ENCODE peak calls at places on chromosomes 2 and 18, in seven cellular contexts. C, U, O, V, H, B and K are unnamed samples.

GRCh38 chr2:241797441-241798080 is 11.4 kb upstream of the NEU4 start:
- DNase-seq in C (no peak), U (no peak), O (no peak), V (no peak), H (no peak), B (peak), K (no peak)

GRCh38 chr2:120470041-120470716 is 124.2 kb downstream of the INHBB start:
- DNase-seq in C (peak), U (peak), O (no peak), V (no peak), H (peak), B (peak), K (no peak)

GRCh38 chr18:26134110-26134509 is 441 bp downstream of the PSMA8 start:
- DNase-seq in C (no peak), U (no peak), O (no peak), V (no peak), H (no peak), B (no peak), K (peak)

GRCh38 chr2:68709421-68709911 is 25.1 kb upstream of the ARHGAP25 start:
- DNase-seq in C (peak), U (no peak), O (peak), V (peak), H (no peak), B (no peak), K (peak)

GRCh38 chr18:3852321-3852720 is 402.3 kb downstream of the TGIF1 start:
- DNase-seq in C (no peak), U (no peak), O (peak), V (no peak), H (no peak), B (no peak), K (no peak)

GRCh38 chr18:13603304-13604019 is 122.9 kb downstream of the FAM210A start:
- DNase-seq in C (no peak), U (no peak), O (no peak), V (no peak), H (peak), B (no peak), K (no peak)

GRCh38 chr18:29853126-29853525 is 1189.4 kb downstream of the DSC3 start:
- DNase-seq in C (no peak), U (no peak), O (no peak), V (no peak), H (no peak), B (no peak), K (no peak)

GRCh38 chr2:218631837-218632236 is 24.1 kb downstream of the PLCD4 start:
- DNase-seq in C (no peak), U (no peak), O (no peak), V (no peak), H (no peak), B (no peak), K (no peak)

GRCh38 chr18:9792565-9793226 is 84.6 kb downstream of the RAB31 start:
- DNase-seq in C (no peak), U (no peak), O (peak), V (peak), H (no peak), B (no peak), K (peak)

GRCh38 chr2:95050385-95051300 is 25.1 kb downstream of the MAL start:
- DNase-seq in C (no peak), U (peak), O (no peak), V (peak), H (no peak), B (no peak), K (no peak)

GRCh38 chr2:177598321-177598922 is 205.8 kb downstream of the AGPS start:
- DNase-seq in C (peak), U (no peak), O (no peak), V (no peak), H (no peak), B (peak), K (no peak)

GRCh38 chr2:196876364-196876763 is 50.1 kb downstream of the PGAP1 start:
- DNase-seq in C (no peak), U (no peak), O (no peak), V (no peak), H (no peak), B (no peak), K (no peak)

GRCh38 chr2:187138240-187138639 is 289.3 kb upstream of the ZSWIM2 start:
- DNase-seq in C (peak), U (no peak), O (peak), V (peak), H (no peak), B (no peak), K (no peak)

GRCh38 chr2:181857471-181857870 is 34.1 kb upstream of the ITPRID2 start:
- DNase-seq in C (no peak), U (no peak), O (no peak), V (no peak), H (no peak), B (no peak), K (no peak)

GRCh38 chr18:68418881-68419280 is 296.0 kb downstream of the TMX3 start:
- DNase-seq in C (no peak), U (no peak), O (no peak), V (no peak), H (no peak), B (no peak), K (no peak)

GRCh38 chr2:129876576-129876975 is 102.9 kb upstream of the RAB6C start:
- DNase-seq in C (no peak), U (no peak), O (peak), V (no peak), H (peak), B (no peak), K (no peak)

GRCh38 chr18:75130591-75131274 is 78.2 kb downstream of the PTGR3 start:
- DNase-seq in C (no peak), U (no peak), O (no peak), V (no peak), H (no peak), B (no peak), K (no peak)

GRCh38 chr2:15460112-15460620 is 101.0 kb downstream of the NBAS start:
- DNase-seq in C (no peak), U (no peak), O (no peak), V (no peak), H (no peak), B (no peak), K (no peak)

GRCh38 chr2:141591787-141592186 is 539.0 kb downstream of the LRP1B start:
- DNase-seq in C (no peak), U (no peak), O (no peak), V (no peak), H (no peak), B (no peak), K (no peak)

GRCh38 chr2:40243581-40243980 is 208.3 kb downstream of the SLC8A1 start:
- DNase-seq in C (peak), U (no peak), O (no peak), V (no peak), H (no peak), B (no peak), K (no peak)

GRCh38 chr2:121999273-121999672 is 243.8 kb downstream of the TSN start:
- DNase-seq in C (peak), U (no peak), O (no peak), V (no peak), H (no peak), B (no peak), K (no peak)

GRCh38 chr2:102703748-102704147 is 58.1 kb upstream of the TMEM182 start:
- DNase-seq in C (peak), U (no peak), O (peak), V (peak), H (no peak), B (no peak), K (peak)
- TF ChIP-seq CTCF in C (peak), U (peak), O (peak), V (peak), H (no peak), B (no peak), K (peak)

DNA sequence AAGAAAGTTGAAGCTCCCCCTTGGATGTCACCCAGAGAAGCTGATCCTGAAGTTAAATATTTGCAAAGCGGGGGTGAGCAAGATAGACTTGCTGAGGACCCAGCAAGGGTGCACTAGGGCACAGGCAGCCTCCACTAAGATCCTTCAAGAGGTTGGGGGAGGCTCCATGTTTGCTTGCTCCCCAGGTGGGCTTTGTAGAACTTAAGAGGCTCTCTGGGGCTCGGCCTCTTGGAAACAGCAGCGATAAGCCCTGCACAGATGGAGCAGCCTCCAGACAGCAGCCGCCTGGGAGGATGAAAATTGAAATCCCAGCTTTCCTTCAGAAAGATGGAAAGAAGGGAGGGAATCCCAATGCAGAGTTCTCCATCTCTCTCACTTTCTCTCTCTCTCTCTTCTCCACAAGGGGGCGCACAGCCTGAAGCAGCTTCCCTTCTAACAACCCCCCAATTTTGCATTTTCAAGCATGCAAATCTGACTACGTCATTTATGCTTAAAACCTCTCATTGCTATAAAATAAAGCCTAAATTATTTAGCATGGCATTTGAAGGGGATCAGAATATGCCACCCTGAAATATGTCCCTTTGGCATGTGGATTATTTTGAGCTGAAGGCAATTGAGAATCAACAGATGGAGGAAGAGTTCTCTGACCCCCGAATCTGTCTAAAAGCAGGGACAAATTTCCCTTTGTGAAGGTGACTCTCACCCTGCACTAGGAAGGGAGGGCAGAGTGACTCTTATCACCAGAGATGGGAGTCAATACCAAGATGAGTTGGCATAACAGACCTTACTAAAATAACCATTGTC is 185.7 kb upstream of the KLHL29 start:
- DNase-seq in C (peak), U (no peak), O (peak), V (peak), H (no peak), B (no peak), K (peak)
- TF ChIP-seq CTCF in C (peak), U (peak), O (peak), V (peak), H (no peak), B (no peak), K (peak)

GRCh38 chr2:127862228-127862627 is 4.3 kb upstream of the POLR2D start:
- DNase-seq in C (no peak), U (no peak), O (no peak), V (no peak), H (no peak), B (no peak), K (no peak)

GRCh38 chr2:127865926-127866325 is 8.0 kb upstream of the POLR2D start:
- DNase-seq in C (no peak), U (no peak), O (no peak), V (no peak), H (no peak), B (no peak), K (no peak)

GRCh38 chr2:127859712-127860085 is 1.7 kb upstream of the POLR2D start:
- DNase-seq in C (no peak), U (no peak), O (peak), V (peak), H (no peak), B (no peak), K (peak)

DNA sequence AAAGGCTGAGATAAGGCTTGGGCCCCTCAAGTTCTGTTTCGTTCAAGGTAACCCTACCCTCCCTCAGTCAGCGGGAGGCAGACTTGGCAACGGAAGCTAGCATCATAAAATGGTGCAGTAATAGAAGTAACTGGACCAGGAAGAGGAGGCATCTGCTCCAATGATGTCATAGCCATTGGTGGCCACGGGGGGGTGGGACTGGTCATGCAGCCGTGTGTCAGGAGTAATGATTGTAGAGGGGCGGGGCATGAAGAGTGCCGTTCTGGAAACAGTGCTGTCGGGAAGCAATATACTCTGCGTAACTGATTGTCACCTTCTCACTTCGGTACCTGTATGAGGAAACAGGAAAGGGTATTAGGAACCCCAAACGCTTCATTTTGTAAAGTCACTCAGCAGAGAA is 6.9 kb upstream of the POLR2D start:
- DNase-seq in C (no peak), U (no peak), O (peak), V (no peak), H (peak), B (no peak), K (no peak)
- TF ChIP-seq CTCF in C (no peak), U (no peak), O (peak), V (peak), H (no peak), B (no peak), K (no peak)

GRCh38 chr2:20755132-20755800 is 67.6 kb downstream of the LDAH start:
- DNase-seq in C (no peak), U (no peak), O (no peak), V (no peak), H (no peak), B (no peak), K (no peak)
- TF ChIP-seq CTCF in C (peak), U (peak), O (peak), V (no peak), H (no peak), B (peak), K (no peak)

GRCh38 chr2:8606226-8606625 is 75.6 kb upstream of the ID2 start:
- DNase-seq in C (no peak), U (no peak), O (no peak), V (peak), H (no peak), B (no peak), K (peak)
- TF ChIP-seq CTCF in C (no peak), U (no peak), O (no peak), V (no peak), H (no peak), B (no peak), K (no peak)

DNA sequence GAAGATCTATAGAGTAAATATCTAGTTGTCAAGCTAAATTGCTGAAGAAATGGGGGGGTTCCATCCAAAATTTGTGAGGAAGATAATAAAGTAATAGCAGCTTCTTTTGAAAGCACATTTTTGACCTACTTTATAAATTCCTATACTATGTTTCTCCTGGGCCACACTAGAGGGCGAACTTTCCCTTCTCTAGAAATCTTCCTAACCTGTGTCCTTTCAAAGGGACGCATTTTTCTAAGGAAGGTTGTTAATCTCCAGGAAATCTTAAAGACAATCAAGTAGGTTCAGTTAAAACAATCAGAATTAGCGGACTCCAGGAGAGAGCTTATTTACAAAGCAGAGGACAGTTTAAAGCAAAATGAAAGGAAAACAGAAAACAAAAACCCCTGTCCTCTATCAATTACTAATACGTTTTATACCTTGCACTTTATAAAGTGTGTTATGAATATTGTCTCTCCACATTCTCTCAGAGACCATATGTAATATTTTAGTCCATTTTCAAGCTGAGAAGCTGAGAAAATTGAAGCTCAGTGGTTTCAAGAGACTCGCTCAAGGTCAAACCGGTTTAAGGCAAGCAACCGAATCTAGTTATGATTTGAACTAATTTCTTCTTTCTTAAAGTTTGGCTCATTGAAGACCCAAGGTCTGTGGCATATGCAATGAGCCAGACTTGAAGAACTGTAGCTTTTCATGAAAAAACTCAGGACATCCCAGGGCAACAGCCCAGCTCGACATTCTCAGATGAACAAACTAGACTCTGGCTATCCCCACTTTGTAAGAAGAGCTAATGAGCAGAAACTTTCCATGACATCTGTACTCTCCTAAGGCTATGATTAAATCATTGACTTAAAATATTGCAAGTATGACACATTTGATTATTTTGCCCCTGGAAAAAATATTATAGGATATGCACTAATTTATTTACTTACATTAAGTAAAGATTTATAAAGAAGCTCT is 273.6 kb downstream of the PAX3 start:
- DNase-seq in C (peak), U (no peak), O (peak), V (peak), H (no peak), B (no peak), K (no peak)
- TF ChIP-seq CTCF in C (peak), U (peak), O (peak), V (peak), H (no peak), B (peak), K (peak)